ENCODE peak calls at places on chromosomes 5 and 9, in four cellular contexts. D is HFF-Myc, R is BJ, U is endothelial cell of umbilical vein. Y is an unnamed sample.
A peak's percentile ranks its signal among the peaks of the same experiment; 100 is the strongest.

GRCh38 chr9:99057665-99058625 is 47.0 kb upstream of the TGFBR1 start:
- DNase-seq in D (peak; percentile 38), R (peak; percentile 43), U (no peak), Y (no peak)

GRCh38 chr5:14476791-14477435 is 104.7 kb upstream of the OTULINL start:
- DNase-seq in D (no peak), R (no peak), U (peak; percentile 39), Y (no peak)

GRCh38 chr9:107024193-107024592 is 161.2 kb downstream of the ZNF462 start:
- DNase-seq in D (no peak), R (no peak), U (no peak), Y (no peak)

GRCh38 chr5:140324834-140325195 is 21.6 kb downstream of the HBEGF start:
- DNase-seq in D (no peak), R (no peak), U (no peak), Y (no peak)

GRCh38 chr9:70400107-70400892 is 14.2 kb downstream of the KLF9 start:
- DNase-seq in D (no peak), R (no peak), U (no peak), Y (no peak)

GRCh38 chr5:1745806-1746370 is 53.7 kb downstream of the MRPL36 start:
- DNase-seq in D (no peak), R (no peak), U (no peak), Y (no peak)

GRCh38 chr5:34691326-34691725 is 35.2 kb downstream of the RAI14 start:
- DNase-seq in D (no peak), R (no peak), U (no peak), Y (no peak)

GRCh38 chr5:162248107-162248713 is 180.6 kb downstream of the GABRG2 start:
- DNase-seq in D (no peak), R (no peak), U (no peak), Y (no peak)

GRCh38 chr9:137580209-137580957 is 1.7 kb upstream of the DPH7 start:
- DNase-seq in D (no peak), R (no peak), U (no peak), Y (no peak)

GRCh38 chr5:62695274-62695673 is 116.7 kb downstream of the LRRC70 start:
- DNase-seq in D (no peak), R (no peak), U (no peak), Y (no peak)

GRCh38 chr5:95403996-95404395 is 12.8 kb downstream of the FAM81B start:
- DNase-seq in D (no peak), R (no peak), U (no peak), Y (no peak)

GRCh38 chr5:91058575-91058974 is 324.5 kb downstream of the ARRDC3 start:
- DNase-seq in D (no peak), R (no peak), U (peak; percentile 29), Y (no peak)

GRCh38 chr9:133483611-133484010 is 4.7 kb upstream of the SLC2A6 start:
- DNase-seq in D (no peak), R (no peak), U (no peak), Y (no peak)

GRCh38 chr9:70630971-70631370 is 216.5 kb upstream of the KLF9 start:
- DNase-seq in D (no peak), R (no peak), U (no peak), Y (no peak)

GRCh38 chr9:125993423-125993935 is 246.3 kb downstream of the PBX3 start:
- DNase-seq in D (no peak), R (no peak), U (no peak), Y (no peak)

GRCh38 chr9:127931092-127931881 is 710 bp upstream of the PIP5KL1 start:
- DNase-seq in D (no peak), R (no peak), U (peak; percentile 49), Y (peak; percentile 68)

GRCh38 chr9:127927457-127928231 is 2.9 kb downstream of the PIP5KL1 start:
- DNase-seq in D (no peak), R (no peak), U (no peak), Y (no peak)

GRCh38 chr9:127928232-127929043 is 2.1 kb downstream of the PIP5KL1 start:
- DNase-seq in D (no peak), R (no peak), U (no peak), Y (no peak)

GRCh38 chr9:127930298-127931091 is at the start of gene PIP5KL1:
- DNase-seq in D (no peak), R (no peak), U (peak; percentile 84), Y (no peak)

DNA sequence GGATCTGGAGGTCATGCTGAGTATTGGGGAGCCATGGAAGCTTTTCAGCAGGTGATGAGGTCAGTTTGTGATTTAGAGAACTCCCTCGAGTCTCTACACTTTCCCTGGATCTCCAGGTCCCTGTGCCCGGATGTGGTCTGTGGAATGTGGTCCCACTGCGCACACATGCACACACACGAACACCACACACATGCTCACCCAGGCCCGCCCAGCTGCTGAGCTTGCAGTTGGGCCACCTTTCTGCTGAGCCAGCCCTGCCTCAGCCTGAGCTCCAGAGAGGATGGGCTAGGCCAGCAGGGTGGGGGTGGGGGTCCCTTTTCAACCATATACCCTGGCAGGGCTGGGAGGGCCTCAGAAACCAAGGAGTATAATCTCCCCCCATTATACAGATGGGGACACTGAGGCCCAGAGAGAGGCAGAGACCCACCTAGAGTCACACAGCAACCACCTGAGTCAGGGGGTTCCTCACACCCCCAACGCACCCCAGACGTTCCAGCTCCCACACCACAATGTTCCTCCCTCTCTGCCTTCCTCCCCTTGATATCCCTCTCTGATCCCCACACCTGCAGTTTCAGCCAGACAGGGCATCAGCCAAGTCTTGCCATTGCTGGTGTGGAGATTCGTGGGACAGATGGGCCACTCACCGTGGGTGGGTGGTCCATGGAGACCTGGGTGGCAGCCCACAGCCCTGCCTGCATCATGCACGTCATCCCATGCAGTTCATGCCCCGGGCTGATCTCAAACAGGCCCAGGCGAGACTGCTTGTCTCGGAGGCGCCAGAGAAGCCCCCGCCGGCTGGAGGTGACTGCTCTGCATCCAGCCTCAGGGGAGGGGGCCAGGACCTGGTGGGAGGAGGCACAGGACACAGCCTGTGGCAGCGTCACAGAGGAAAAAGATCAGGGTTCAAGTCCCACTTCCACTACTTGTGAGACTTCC is 1.3 kb downstream of the PIP5KL1 start:
- DNase-seq in D (no peak), R (no peak), U (no peak), Y (no peak)
- H3K4me3 ChIP-seq in D (no peak overlapping the region), R (no peak overlapping the region), U (no peak overlapping the region), Y (no peak overlapping the region)

GRCh38 chr5:143645356-143645755 is 166.6 kb upstream of the HMHB1 start:
- DNase-seq in D (no peak), R (no peak), U (no peak), Y (no peak)

GRCh38 chr5:143649869-143650268 is 162.1 kb upstream of the HMHB1 start:
- DNase-seq in D (no peak), R (peak; percentile 53), U (no peak), Y (no peak)

GRCh38 chr5:143646961-143647360 is 165.0 kb upstream of the HMHB1 start:
- DNase-seq in D (no peak), R (no peak), U (no peak), Y (no peak)

GRCh38 chr5:143650296-143650695 is 161.7 kb upstream of the HMHB1 start:
- DNase-seq in D (no peak), R (no peak), U (no peak), Y (no peak)

GRCh38 chr5:143648696-143649095 is 163.3 kb upstream of the HMHB1 start:
- DNase-seq in D (no peak), R (no peak), U (no peak), Y (no peak)
- TF ChIP-seq CTCF in D (peak; percentile 20), R (no peak), U (peak; percentile 8), Y (peak; percentile 39)

DNA sequence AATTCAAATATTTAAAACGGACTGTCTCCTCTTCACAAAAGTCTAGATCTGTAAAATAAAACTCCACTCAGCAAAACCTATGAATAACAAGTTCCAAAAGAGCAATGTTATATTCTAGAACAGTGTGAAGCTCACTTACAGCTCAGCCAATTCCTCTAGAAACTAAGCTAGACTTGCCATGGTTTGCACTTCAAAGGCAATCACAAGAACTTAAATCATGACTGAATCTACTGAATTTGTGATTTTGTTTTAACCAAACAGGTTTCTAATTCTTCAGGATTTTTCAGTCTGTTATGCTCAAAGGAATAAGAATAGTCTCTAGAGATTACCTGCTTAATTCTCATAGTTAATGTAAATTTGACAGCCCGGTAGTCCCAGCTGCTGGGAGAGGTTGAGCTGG is 1.4 kb upstream of the PKD2L2 start:
- DNase-seq in D (no peak), R (no peak), U (no peak), Y (no peak)
- H3K4me3 ChIP-seq in D (no peak overlapping the region), R (no peak overlapping the region), U (no peak overlapping the region), Y (no peak overlapping the region)

DNA sequence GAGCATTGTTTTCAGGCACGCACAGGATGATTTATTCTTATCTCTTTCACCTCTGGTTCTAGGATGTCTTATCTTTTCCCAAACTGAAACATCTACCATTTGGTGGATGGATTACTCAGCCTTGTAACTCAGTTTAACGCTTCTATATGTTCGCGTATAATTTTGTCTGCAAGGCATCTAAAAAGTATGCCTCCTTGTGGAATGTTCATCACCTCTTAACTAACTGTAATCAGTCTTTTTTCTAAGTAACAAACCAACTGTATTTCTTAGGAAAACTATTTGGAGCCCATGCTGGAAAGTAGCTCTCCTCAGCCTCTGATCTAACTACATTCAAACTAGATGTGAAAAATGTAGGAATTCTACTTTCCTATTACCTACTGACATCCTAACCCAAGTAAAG is 11.5 kb upstream of the F2RL2 start:
- DNase-seq in D (no peak), R (no peak), U (no peak), Y (no peak)
- TF ChIP-seq CTCF in D (no peak), R (no peak), U (no peak), Y (no peak)

GRCh38 chr9:89742660-89743059 is 137.8 kb downstream of the GADD45G start:
- DNase-seq in D (no peak), R (no peak), U (no peak), Y (no peak)

GRCh38 chr9:89743576-89744254 is 138.9 kb downstream of the GADD45G start:
- DNase-seq in D (no peak), R (no peak), U (no peak), Y (no peak)

GRCh38 chr9:89744730-89745129 is 139.9 kb downstream of the GADD45G start:
- DNase-seq in D (no peak), R (no peak), U (no peak), Y (no peak)

GRCh38 chr9:89744255-89744648 is 139.4 kb downstream of the GADD45G start:
- DNase-seq in D (no peak), R (no peak), U (no peak), Y (no peak)

DNA sequence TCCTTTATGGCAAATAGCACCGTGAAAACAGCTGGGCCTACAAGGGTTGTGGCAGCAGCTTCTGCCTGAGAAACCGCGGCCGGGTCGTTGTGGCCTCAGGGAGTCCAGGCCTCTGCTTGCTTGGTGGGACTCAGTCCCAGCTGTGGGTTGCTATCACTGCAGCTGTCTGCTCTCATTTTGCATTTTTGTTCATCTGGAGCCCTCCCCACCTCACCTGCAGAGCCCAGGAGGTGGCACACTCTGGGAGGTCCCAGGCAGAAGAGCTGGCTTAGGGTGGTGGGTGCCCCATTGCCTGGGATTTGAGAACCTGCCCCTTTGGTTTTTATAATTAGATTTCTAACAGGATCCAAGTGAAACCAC is 138.4 kb downstream of the GADD45G start:
- DNase-seq in D (no peak), R (no peak), U (no peak), Y (no peak)
- H3K4me3 ChIP-seq in D (no peak overlapping the region), R (no peak overlapping the region), U (no peak overlapping the region), Y (no peak overlapping the region)

GRCh38 chr9:83733739-83734138 is 26.0 kb upstream of the UBQLN1 start:
- DNase-seq in D (no peak), R (no peak), U (no peak), Y (no peak)
- TF ChIP-seq CTCF in D (no peak), R (no peak), U (no peak), Y (no peak)

Y was measured in retinal pigment epithelial cell.